ENCODE peak calls at places on chromosomes 4 and X, in ten cellular contexts. Y, Z, L, O, K, M, B, F, X and T are unnamed samples.
A peak's percentile ranks its signal among the peaks of the same experiment; 100 is the strongest.

GRCh38 chr4:65669008-65669971 is 999 bp downstream of the EPHA5 start:
- DNase-seq in Y (no peak), Z (no peak), L (no peak), O (no peak), K (peak; percentile 51), M (peak; percentile 33), B (no peak), F (no peak), X (peak; percentile 1), T (no peak)

GRCh38 chr4:184345573-184345922 is 127.9 kb upstream of the ENPP6 start:
- DNase-seq in Y (no peak), Z (no peak), L (peak; percentile 26), O (no peak), K (peak; percentile 74), M (no peak), B (peak; percentile 72), F (no peak), X (peak; percentile 8), T (no peak)

GRCh38 chrX:57925806-57926205 is 15.5 kb upstream of the ZXDA start:
- DNase-seq in Y (no peak), Z (no peak), L (no peak), O (no peak), K (no peak), M (no peak), B (no peak), F (no peak), X (no peak), T (no peak)

GRCh38 chr4:40309250-40309774 is 25.8 kb upstream of the CHRNA9 start:
- DNase-seq in Y (peak; percentile 89), Z (peak; percentile 98), L (peak; percentile 74), O (peak; percentile 92), K (peak; percentile 93), M (peak; percentile 94), B (peak; percentile 86), F (peak; percentile 92), X (peak; percentile 86), T (peak; percentile 61)

GRCh38 chrX:124208675-124209074 is 123.8 kb upstream of the TEX13D start:
- DNase-seq in Y (no peak), Z (no peak), L (no peak), O (no peak), K (no peak), M (no peak), B (no peak), F (peak; percentile 83), X (no peak), T (no peak)

GRCh38 chrX:17547658-17548057 is 172.7 kb downstream of the NHS start:
- DNase-seq in Y (peak; percentile 63), Z (no peak), L (peak; percentile 13), O (no peak), K (peak; percentile 69), M (peak; percentile 63), B (peak; percentile 50), F (no peak), X (peak; percentile 86), T (no peak)

GRCh38 chrX:112760697-112761096 is 79.9 kb downstream of the AMOT start:
- DNase-seq in Y (no peak), Z (no peak), L (no peak), O (no peak), K (no peak), M (no peak), B (no peak), F (no peak), X (peak; percentile 2), T (no peak)

GRCh38 chrX:81174286-81174685 is 27.4 kb downstream of the HMGN5 start:
- DNase-seq in Y (no peak), Z (no peak), L (no peak), O (no peak), K (no peak), M (no peak), B (no peak), F (no peak), X (peak; percentile 49), T (peak; percentile 22)

GRCh38 chr4:176358083-176358469 is 38.3 kb downstream of the SPCS3 start:
- DNase-seq in Y (no peak), Z (no peak), L (no peak), O (no peak), K (no peak), M (no peak), B (no peak), F (no peak), X (no peak), T (no peak)
- H3K27ac ChIP-seq in Y (no peak overlapping the region), Z (no peak overlapping the region), L (no peak overlapping the region), O (no peak overlapping the region), K (no peak overlapping the region), M (no peak overlapping the region), B (no peak overlapping the region), F (no peak overlapping the region), X (no peak overlapping the region), T (no peak overlapping the region)

GRCh38 chrX:40083120-40083978 is 14.4 kb downstream of the BCOR start:
- DNase-seq in Y (peak; percentile 42), Z (peak; percentile 38), L (peak; percentile 77), O (no peak), K (no peak), M (peak; percentile 69), B (peak; percentile 66), F (no peak), X (no peak), T (no peak)

GRCh38 chrX:40085714-40086113 is 12.0 kb downstream of the BCOR start:
- DNase-seq in Y (no peak), Z (no peak), L (no peak), O (no peak), K (no peak), M (no peak), B (no peak), F (no peak), X (no peak), T (no peak)

GRCh38 chrX:40083979-40084359 is 13.8 kb downstream of the BCOR start:
- DNase-seq in Y (no peak), Z (no peak), L (no peak), O (no peak), K (no peak), M (no peak), B (no peak), F (no peak), X (no peak), T (no peak)

GRCh38 chrX:40085086-40085551 is 12.6 kb downstream of the BCOR start:
- DNase-seq in Y (no peak), Z (no peak), L (no peak), O (no peak), K (no peak), M (no peak), B (no peak), F (no peak), X (peak; percentile 89), T (no peak)

DNA sequence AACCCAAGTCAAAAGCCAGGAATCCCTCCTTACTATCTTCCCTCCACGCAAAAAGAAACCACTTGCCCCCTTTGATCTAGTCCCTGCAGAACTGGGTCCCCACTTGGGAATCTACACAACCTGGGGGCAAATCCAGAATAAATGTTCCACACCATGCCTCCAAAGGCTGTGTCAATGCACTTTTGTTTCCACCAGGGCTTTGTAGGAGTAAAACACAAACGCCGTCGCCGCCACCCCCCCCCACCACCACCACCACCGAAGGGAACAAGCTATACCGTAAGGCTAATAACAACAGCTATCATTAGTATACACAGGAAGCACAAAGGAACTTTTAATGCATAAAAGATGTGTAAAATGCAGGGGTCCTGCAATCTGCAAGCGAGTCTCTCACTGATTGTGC is 13.3 kb downstream of the BCOR start:
- DNase-seq in Y (no peak), Z (no peak), L (no peak), O (no peak), K (no peak), M (no peak), B (no peak), F (no peak), X (no peak), T (no peak)
- H3K4me1 ChIP-seq in Y (no peaks in the 10 kb centered on the region), Z (no peaks in the 10 kb centered on the region), L (peaks cover 64% of the 10 kb centered on the region), O (peaks cover 56% of the 10 kb centered on the region), K (peaks cover 8% of the 10 kb centered on the region), M (peaks cover 10% of the 10 kb centered on the region), B (no peaks in the 10 kb centered on the region), F (peaks cover 11% of the 10 kb centered on the region), X (peaks cover 30% of the 10 kb centered on the region), T (peaks cover 50% of the 10 kb centered on the region)

GRCh38 chr4:166088576-166088975 is 215.5 kb downstream of the TLL1 start:
- DNase-seq in Y (no peak), Z (no peak), L (no peak), O (no peak), K (no peak), M (no peak), B (no peak), F (no peak), X (no peak), T (no peak)

GRCh38 chr4:166091914-166092510 is 219.0 kb downstream of the TLL1 start:
- DNase-seq in Y (no peak), Z (no peak), L (peak; percentile 13), O (no peak), K (no peak), M (no peak), B (no peak), F (no peak), X (peak; percentile 60), T (peak; percentile 13)

GRCh38 chr4:166087569-166087968 is 214.5 kb downstream of the TLL1 start:
- DNase-seq in Y (no peak), Z (no peak), L (no peak), O (no peak), K (no peak), M (no peak), B (no peak), F (no peak), X (no peak), T (no peak)

GRCh38 chr4:166092797-166093196 is 219.8 kb downstream of the TLL1 start:
- DNase-seq in Y (no peak), Z (no peak), L (no peak), O (no peak), K (no peak), M (no peak), B (no peak), F (no peak), X (no peak), T (no peak)

DNA sequence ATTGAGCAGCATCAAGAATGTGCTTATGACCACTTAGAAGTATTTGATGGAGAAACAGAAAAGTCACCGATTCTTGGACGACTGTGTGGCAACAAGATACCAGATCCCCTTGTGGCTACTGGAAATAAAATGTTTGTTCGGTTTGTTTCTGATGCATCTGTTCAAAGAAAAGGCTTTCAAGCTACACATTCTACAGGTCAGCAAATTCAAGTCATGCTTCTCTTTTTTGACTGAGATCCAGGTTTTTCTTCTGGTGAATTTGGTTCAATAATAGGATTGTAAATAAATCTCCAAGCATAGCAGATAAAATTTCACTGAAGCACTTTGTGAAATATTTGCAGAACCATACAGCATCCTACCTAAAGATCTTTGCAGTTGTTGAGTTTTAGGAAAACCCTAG is 218.1 kb downstream of the TLL1 start:
- DNase-seq in Y (no peak), Z (no peak), L (no peak), O (no peak), K (no peak), M (no peak), B (no peak), F (no peak), X (no peak), T (no peak)
- TF ChIP-seq CTCF in Y (no peak), Z (no peak), L (no peak), O (no peak), K (no peak), M (no peak), B (no peak), F (no peak), X (no peak), T (no peak)

GRCh38 chr4:85402371-85402770 is 72.6 kb upstream of the ARHGAP24 start:
- DNase-seq in Y (peak; percentile 21), Z (no peak), L (no peak), O (no peak), K (no peak), M (no peak), B (no peak), F (no peak), X (peak; percentile 47), T (no peak)

GRCh38 chr4:85399270-85399669 is 75.7 kb upstream of the ARHGAP24 start:
- DNase-seq in Y (no peak), Z (no peak), L (no peak), O (no peak), K (no peak), M (no peak), B (no peak), F (no peak), X (no peak), T (no peak)

GRCh38 chr4:85393201-85393600 is 81.7 kb upstream of the ARHGAP24 start:
- DNase-seq in Y (no peak), Z (no peak), L (no peak), O (no peak), K (no peak), M (no peak), B (no peak), F (no peak), X (no peak), T (no peak)

GRCh38 chr4:85398276-85398675 is 76.7 kb upstream of the ARHGAP24 start:
- DNase-seq in Y (peak; percentile 16), Z (no peak), L (no peak), O (no peak), K (no peak), M (no peak), B (no peak), F (no peak), X (peak; percentile 2), T (no peak)
- H3K27ac ChIP-seq in Y (no peak overlapping the region), Z (no peak overlapping the region), L (no peak overlapping the region), O (no peak overlapping the region), K (peak overlapping the region; percentile 44), M (no peak overlapping the region), B (no peak overlapping the region), F (no peak overlapping the region), X (no peak overlapping the region), T (no peak overlapping the region)